ENCODE peak calls at places on chromosome 3, in five cellular contexts. X is T-helper 9 cell; N is heart right ventricle; G is effector CD4-positive, alpha-beta T cell; M is mesothelial cell of epicardium. L is an unnamed sample.

GRCh38 chr3:197800379-197800778 is 9.3 kb downstream of the LRCH3 start:
- DNase-seq in X (no peak), N (no peak), G (no peak), M (no peak), L (no peak)

GRCh38 chr3:176920806-176921205 is 276.5 kb downstream of the TBL1XR1 start:
- DNase-seq in X (no peak), N (no peak), G (no peak), M (no peak), L (no peak)

GRCh38 chr3:136645915-136646314 is 106.3 kb downstream of the STAG1 start:
- DNase-seq in X (no peak), N (no peak), G (no peak), M (no peak), L (no peak)

GRCh38 chr3:129950318-129951046 is 24.0 kb upstream of the TRH start:
- DNase-seq in X (no peak), N (no peak), G (no peak), M (no peak), L (no peak)

GRCh38 chr3:46209053-46209452 is 940 bp upstream of the CCR1 start:
- DNase-seq in X (no peak), N (no peak), G (no peak), M (no peak), L (no peak)

GRCh38 chr3:106004137-106004600 is 135.4 kb upstream of the CBLB start:
- DNase-seq in X (no peak), N (no peak), G (no peak), M (no peak), L (no peak)

GRCh38 chr3:64954995-64955636 is 267.3 kb upstream of the ADAMTS9 start:
- DNase-seq in X (no peak), N (peak), G (no peak), M (no peak), L (no peak)

GRCh38 chr3:131977363-131977762 is 57.5 kb downstream of the CPNE4 start:
- DNase-seq in X (no peak), N (no peak), G (no peak), M (no peak), L (no peak)

GRCh38 chr3:50204804-50205718 is at the start of gene SLC38A3:
- DNase-seq in X (no peak), N (no peak), G (no peak), M (peak), L (no peak)

L was measured in mucosa of descending colon.